ENCODE peak calls at places on chromosomes 1 and 21, in six cellular contexts. One of them, this sample, is unnamed.

GRCh38 chr1:72557446-72558049 is 275.2 kb upstream of the NEGR1 start:
- DNase-seq in NCI-H524: no peak
- DNase-seq in M059J: peak
- DNase-seq in iPS-NIHi11: peak
- DNase-seq in GM10248: no peak
- DNase-seq in GM19239: no peak
- DNase-seq in this sample: peak

GRCh38 chr1:109279615-109280278 is 3.2 kb downstream of the PSRC1 start:
- DNase-seq in NCI-H524: no peak
- DNase-seq in M059J: no peak
- DNase-seq in iPS-NIHi11: no peak
- DNase-seq in GM10248: no peak
- DNase-seq in GM19239: no peak
- DNase-seq in this sample: no peak

GRCh38 chr1:121566346-121566745 is 381.6 kb downstream of the SRGAP2C start:
- DNase-seq in NCI-H524: no peak
- DNase-seq in M059J: no peak
- DNase-seq in iPS-NIHi11: no peak
- DNase-seq in GM10248: no peak
- DNase-seq in GM19239: no peak
- DNase-seq in this sample: no peak

GRCh38 chr21:18677632-18678031 is 274.0 kb upstream of the TMPRSS15 start:
- DNase-seq in NCI-H524: no peak
- DNase-seq in M059J: no peak
- DNase-seq in iPS-NIHi11: no peak
- DNase-seq in GM10248: no peak
- DNase-seq in GM19239: no peak
- DNase-seq in this sample: no peak

GRCh38 chr1:97041011-97041410 is 319.4 kb downstream of the PTBP2 start:
- DNase-seq in NCI-H524: no peak
- DNase-seq in M059J: no peak
- DNase-seq in iPS-NIHi11: no peak
- DNase-seq in GM10248: no peak
- DNase-seq in GM19239: no peak
- DNase-seq in this sample: no peak

GRCh38 chr1:167533851-167534300 is 15.5 kb upstream of the CD247 start:
- DNase-seq in NCI-H524: peak
- DNase-seq in M059J: peak
- DNase-seq in iPS-NIHi11: peak
- DNase-seq in GM10248: peak
- DNase-seq in GM19239: peak
- DNase-seq in this sample: peak

GRCh38 chr1:26728645-26729044 is 32.8 kb downstream of the ARID1A start:
- DNase-seq in NCI-H524: no peak
- DNase-seq in M059J: no peak
- DNase-seq in iPS-NIHi11: no peak
- DNase-seq in GM10248: no peak
- DNase-seq in GM19239: no peak
- DNase-seq in this sample: no peak

GRCh38 chr1:9239622-9240401 is 5.2 kb downstream of the H6PD start:
- DNase-seq in NCI-H524: no peak
- DNase-seq in M059J: peak
- DNase-seq in iPS-NIHi11: no peak
- DNase-seq in GM10248: peak
- DNase-seq in GM19239: peak
- DNase-seq in this sample: no peak

GRCh38 chr1:156639601-156640101 is 2.3 kb upstream of the BCAN start:
- DNase-seq in NCI-H524: no peak
- DNase-seq in M059J: peak
- DNase-seq in iPS-NIHi11: no peak
- DNase-seq in GM10248: no peak
- DNase-seq in GM19239: no peak
- DNase-seq in this sample: no peak

GRCh38 chr1:1024421-1025415 is 4.8 kb downstream of the AGRN start:
- DNase-seq in NCI-H524: no peak
- DNase-seq in M059J: peak
- DNase-seq in iPS-NIHi11: peak
- DNase-seq in GM10248: no peak
- DNase-seq in GM19239: no peak
- DNase-seq in this sample: peak

GRCh38 chr21:34558960-34559631 is 47.1 kb upstream of the KCNE1 start:
- DNase-seq in NCI-H524: no peak
- DNase-seq in M059J: no peak
- DNase-seq in iPS-NIHi11: no peak
- DNase-seq in GM10248: no peak
- DNase-seq in GM19239: no peak
- DNase-seq in this sample: no peak

GRCh38 chr1:247056071-247056470 is 22.5 kb downstream of the ZNF670 start:
- DNase-seq in NCI-H524: no peak
- DNase-seq in M059J: no peak
- DNase-seq in iPS-NIHi11: no peak
- DNase-seq in GM10248: no peak
- DNase-seq in GM19239: no peak
- DNase-seq in this sample: no peak

GRCh38 chr21:42505090-42505726 is 8.4 kb upstream of the SLC37A1 start:
- DNase-seq in NCI-H524: no peak
- DNase-seq in M059J: no peak
- DNase-seq in iPS-NIHi11: no peak
- DNase-seq in GM10248: peak
- DNase-seq in GM19239: peak
- DNase-seq in this sample: no peak

GRCh38 chr1:43452789-43453441 is 816 bp downstream of the HYI start:
- DNase-seq in NCI-H524: no peak
- DNase-seq in M059J: peak
- DNase-seq in iPS-NIHi11: peak
- DNase-seq in GM10248: no peak
- DNase-seq in GM19239: no peak
- DNase-seq in this sample: no peak

GRCh38 chr1:165773324-165773965 is 4.8 kb upstream of the TMCO1 start:
- DNase-seq in NCI-H524: no peak
- DNase-seq in M059J: peak
- DNase-seq in iPS-NIHi11: no peak
- DNase-seq in GM10248: no peak
- DNase-seq in GM19239: no peak
- DNase-seq in this sample: no peak

GRCh38 chr1:53238197-53239155 is at the start of gene MAGOH:
- DNase-seq in NCI-H524: peak
- DNase-seq in M059J: peak
- DNase-seq in iPS-NIHi11: peak
- DNase-seq in GM10248: peak
- DNase-seq in GM19239: peak
- DNase-seq in this sample: peak

GRCh38 chr1:235077571-235078479 is 50.8 kb downstream of the TOMM20 start:
- DNase-seq in NCI-H524: no peak
- DNase-seq in M059J: peak
- DNase-seq in iPS-NIHi11: no peak
- DNase-seq in GM10248: peak
- DNase-seq in GM19239: no peak
- DNase-seq in this sample: no peak